ENCODE peak calls at places on chromosome 4, in ten cellular contexts. G is CD4-positive, alpha-beta memory T cell; A is adrenal gland; L is mucosa of descending colon; O is keratinocyte; U is Peyer's patch; K is ovary; Q is endodermal cell; T is cardiac muscle cell; H is fibroblast of mammary gland. J is an unnamed sample.
A peak's percentile ranks its signal among the peaks of the same experiment; 100 is the strongest.

GRCh38 chr4:80462537-80463207 is 127.1 kb downstream of the CFAP299 start:
- DNase-seq in T (no peak), L (no peak), K (no peak), G (no peak), O (no peak), A (no peak), Q (no peak), U (no peak), H (peak; percentile 59), J (no peak)

GRCh38 chr4:176548571-176548970 is 228.8 kb downstream of the SPCS3 start:
- DNase-seq in H (peak; percentile 75), G (no peak), A (no peak), U (no peak), L (no peak), K (no peak), T (no peak), Q (no peak), O (no peak), J (no peak)

GRCh38 chr4:66572949-66573348 is 902.7 kb upstream of the EPHA5 start:
- DNase-seq in H (peak; percentile 45), A (no peak), T (peak; percentile 78), L (no peak), O (no peak), U (no peak), Q (no peak), K (no peak), G (no peak), J (no peak)

GRCh38 chr4:93791570-93792195 is 36.9 kb upstream of the ATOH1 start:
- DNase-seq in A (peak; percentile 50), L (no peak), T (peak; percentile 64), U (no peak), H (peak; percentile 46), K (peak; percentile 47), G (no peak), Q (peak; percentile 82), O (no peak), J (no peak)

GRCh38 chr4:147747787-147748454 is 16.0 kb downstream of the ARHGAP10 start:
- DNase-seq in O (no peak), G (no peak), A (no peak), Q (no peak), L (no peak), U (no peak), H (no peak), T (no peak), K (no peak), J (no peak)

GRCh38 chr4:62225972-62226371 is 1025.8 kb downstream of the ADGRL3 start:
- DNase-seq in A (no peak), T (no peak), H (no peak), K (no peak), G (no peak), L (no peak), O (no peak), Q (no peak), U (no peak), J (no peak)

GRCh38 chr4:61462451-61463326 is 262.6 kb downstream of the ADGRL3 start:
- DNase-seq in U (no peak), T (peak; percentile 74), H (peak; percentile 70), O (no peak), K (no peak), G (no peak), A (no peak), Q (no peak), L (no peak), J (no peak)

GRCh38 chr4:31366041-31366440 is 645.9 kb downstream of the PCDH7 start:
- DNase-seq in A (no peak), T (peak; percentile 38), U (no peak), H (peak; percentile 37), L (no peak), K (no peak), O (no peak), G (no peak), Q (no peak), J (no peak)

GRCh38 chr4:78666830-78667258 is 109.3 kb upstream of the BMP2K start:
- DNase-seq in G (no peak), K (no peak), A (no peak), U (no peak), H (no peak), Q (no peak), L (no peak), T (no peak), O (no peak), J (no peak)

GRCh38 chr4:53012738-53013137 is 150.6 kb downstream of the RASL11B start:
- DNase-seq in O (no peak), T (peak; percentile 65), A (no peak), Q (no peak), H (peak; percentile 69), U (no peak), L (no peak), K (no peak), G (no peak), J (no peak)

DNA sequence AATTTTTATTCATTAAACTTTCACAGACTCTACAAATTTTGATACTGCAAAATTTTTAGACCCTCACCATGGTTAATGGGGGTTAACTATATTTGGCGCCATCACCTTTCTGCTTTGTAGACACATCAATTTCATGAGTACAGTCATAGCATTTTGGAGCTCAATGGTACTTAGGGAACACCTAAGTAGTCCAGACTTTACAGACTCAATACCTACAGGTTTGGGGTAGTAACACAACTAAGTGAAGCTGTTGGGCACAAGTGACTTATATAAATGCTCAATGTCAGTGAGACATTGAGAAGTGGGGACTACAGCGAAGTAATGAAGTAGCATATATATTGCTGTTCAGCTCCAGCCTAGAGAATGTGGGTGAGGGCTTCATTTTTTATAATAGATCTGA is 7.5 kb downstream of the GPRIN3 start:
- DNase-seq in U (no peak), H (no peak), L (no peak), K (no peak), Q (no peak), T (no peak), O (no peak), G (no peak), A (no peak), J (no peak)
- H3K4me3 ChIP-seq in U (no peak overlapping the region), H (no peak overlapping the region), L (no peak overlapping the region), K (no peak overlapping the region), Q (no peak overlapping the region), T (no peak overlapping the region), O (no peak overlapping the region), G (no peak overlapping the region), A (no peak overlapping the region), J (peak overlapping the region; percentile 56)

GRCh38 chr4:16894406-16894805 is 4.0 kb downstream of the LDB2 start:
- DNase-seq in A (no peak), H (peak; percentile 54), O (no peak), K (no peak), Q (no peak), L (no peak), U (no peak), G (no peak), T (no peak), J (no peak)

GRCh38 chr4:16897351-16897750 is 1.1 kb downstream of the LDB2 start:
- DNase-seq in A (no peak), O (no peak), U (no peak), T (peak; percentile 26), L (no peak), H (no peak), Q (peak; percentile 69), G (no peak), K (no peak), J (no peak)

GRCh38 chr4:16896871-16897270 is 1.6 kb downstream of the LDB2 start:
- DNase-seq in U (no peak), H (peak; percentile 84), L (no peak), O (no peak), T (peak; percentile 76), K (no peak), G (no peak), A (no peak), Q (no peak), J (no peak)

GRCh38 chr4:16900325-16900724 is 1.9 kb upstream of the LDB2 start:
- DNase-seq in G (no peak), U (no peak), A (no peak), K (no peak), L (no peak), H (no peak), T (no peak), O (no peak), Q (no peak), J (no peak)

GRCh38 chr4:16897991-16898827 is at the start of gene LDB2:
- DNase-seq in A (peak; percentile 72), H (peak; percentile 82), G (no peak), O (no peak), L (peak; percentile 52), T (peak; percentile 91), U (no peak), Q (peak; percentile 89), K (peak; percentile 83), J (peak; percentile 75)
- H3K4me3 ChIP-seq in A (no peak within 1 kb of the TSS), H (peak within 1 kb of the TSS; percentile 72), G (no peak within 1 kb of the TSS), O (no peak within 1 kb of the TSS), L (no peak within 1 kb of the TSS), T (peak within 1 kb of the TSS; percentile 35), U (peak within 1 kb of the TSS; percentile 29), Q (peak within 1 kb of the TSS; percentile 92), K (peak within 1 kb of the TSS; percentile 40), J (peak within 1 kb of the TSS; percentile 73)

DNA sequence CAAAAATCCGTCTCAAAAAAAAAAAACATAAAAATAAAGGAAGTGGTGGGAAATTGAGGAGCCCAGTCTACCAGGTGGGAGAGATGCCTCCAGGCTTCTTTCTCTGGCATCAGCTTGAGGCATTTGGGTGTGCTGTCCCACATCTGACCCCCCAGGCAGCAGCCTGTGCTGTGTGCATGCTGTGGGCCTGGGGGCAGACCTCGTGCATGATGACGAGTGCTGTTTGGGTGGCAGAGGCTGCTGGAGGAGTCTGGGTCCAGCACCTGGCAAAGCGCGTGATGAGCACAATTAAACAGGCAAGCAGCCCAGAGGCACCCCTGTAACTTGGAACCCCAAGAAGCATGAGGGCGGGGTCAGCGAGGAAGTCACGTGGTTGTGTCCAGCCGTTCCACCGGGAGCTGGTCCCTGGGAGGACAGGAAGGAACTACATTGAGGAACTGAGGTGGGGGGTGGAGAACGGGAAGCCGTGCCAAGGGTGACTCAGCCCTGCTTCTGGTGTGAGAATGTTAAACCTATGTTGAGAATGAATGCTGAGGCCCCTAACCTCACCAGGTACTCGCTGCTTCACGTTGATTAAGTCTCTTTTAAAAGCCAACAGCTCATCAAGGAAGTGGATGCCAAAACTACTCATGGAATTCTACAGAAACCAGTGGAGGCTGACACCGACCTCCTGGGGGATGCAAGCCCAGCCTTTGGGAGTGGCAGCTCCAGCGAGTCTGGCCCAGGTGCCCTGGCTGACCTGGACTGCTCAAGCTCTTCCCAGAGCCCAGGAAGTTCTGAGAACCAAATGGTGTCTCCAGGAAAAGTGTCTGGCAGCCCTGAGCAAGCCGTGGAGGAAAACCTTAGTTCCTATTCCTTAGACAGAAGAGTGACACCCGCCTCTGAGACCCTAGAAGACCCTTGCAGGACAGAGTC is 6.1 kb downstream of the TACC3 start:
- DNase-seq in A (peak; percentile 60), Q (no peak), L (peak; percentile 82), O (peak; percentile 90), K (no peak), H (peak; percentile 77), U (peak; percentile 81), G (peak; percentile 35), T (peak; percentile 82), J (peak; percentile 83)
- H3K4me3 ChIP-seq in A (no peak overlapping the region), Q (no peak overlapping the region), L (no peak overlapping the region), O (no peak overlapping the region), K (no peak overlapping the region), H (no peak overlapping the region), U (peak overlapping the region; percentile 24), G (no peak overlapping the region), T (no peak overlapping the region), J (peak overlapping the region; percentile 60)

GRCh38 chr4:68906238-68907137 is 45.1 kb downstream of the UGT2A3 start:
- DNase-seq in L (no peak), U (no peak), T (no peak), O (no peak), Q (peak; percentile 74), K (no peak), H (no peak), A (no peak), G (no peak), J (no peak)
- H3K4me3 ChIP-seq in L (no peak overlapping the region), U (peak overlapping the region; percentile 25), T (no peak overlapping the region), O (no peak overlapping the region), Q (no peak overlapping the region), K (peak overlapping the region; percentile 22), H (no peak overlapping the region), A (no peak overlapping the region), G (no peak overlapping the region), J (peak overlapping the region; percentile 12)

J was measured in left ventricle myocardium inferior.